ENCODE peak calls at places on chromosomes 4 and X, in four cellular contexts. L is K562, X is WTC11, P is HepG2. V is an unnamed sample.

GRCh38 chrX:8987672-8988250 is 46.2 kb downstream of the FAM9B start:
- DNase-seq in L (no peak), X (no peak), P (no peak), V (no peak)

GRCh38 chrX:19382500-19383145 is 38.9 kb downstream of the PDHA1 start:
- DNase-seq in L (peak), X (peak), P (peak), V (peak)

GRCh38 chr4:5927116-5927515 is 34.2 kb upstream of the CRMP1 start:
- DNase-seq in L (no peak), X (no peak), P (no peak), V (no peak)

GRCh38 chr4:113434247-113434587 is 327.3 kb downstream of the CAMK2D start:
- DNase-seq in L (no peak), X (no peak), P (peak), V (no peak)

GRCh38 chrX:53422915-53423268 is 219 bp downstream of the RIBC1 start:
- DNase-seq in L (no peak), X (no peak), P (no peak), V (no peak)

GRCh38 chr4:44558206-44558605 is 93.2 kb downstream of the YIPF7 start:
- DNase-seq in L (no peak), X (no peak), P (no peak), V (no peak)

GRCh38 chrX:120144178-120144844 is 14.1 kb upstream of the RHOXF2 start:
- DNase-seq in L (peak), X (peak), P (no peak), V (no peak)

GRCh38 chrX:13471269-13471668 is 98.1 kb upstream of the EGFL6 start:
- DNase-seq in L (no peak), X (peak), P (no peak), V (no peak)

GRCh38 chr4:159370316-159370715 is 267.4 kb downstream of the RAPGEF2 start:
- DNase-seq in L (no peak), X (no peak), P (no peak), V (no peak)

GRCh38 chrX:17679820-17680219 is 57.5 kb upstream of the SCML1 start:
- DNase-seq in L (no peak), X (no peak), P (no peak), V (no peak)

GRCh38 chrX:10045327-10046000 is 78.3 kb downstream of the CLDN34 start:
- DNase-seq in L (no peak), X (no peak), P (no peak), V (no peak)

GRCh38 chrX:104750146-104750699 is 184.2 kb downstream of the IL1RAPL2 start:
- DNase-seq in L (no peak), X (no peak), P (no peak), V (no peak)

GRCh38 chr4:159390648-159391047 is 287.8 kb downstream of the RAPGEF2 start:
- DNase-seq in L (no peak), X (no peak), P (peak), V (no peak)

GRCh38 chr4:165289429-165289785 is 38.1 kb upstream of the MSMO1 start:
- DNase-seq in L (no peak), X (no peak), P (no peak), V (no peak)

GRCh38 chrX:12065251-12065650 is 73.0 kb upstream of the FRMPD4 start:
- DNase-seq in L (no peak), X (peak), P (no peak), V (peak)

GRCh38 chr4:189124149-189124758 is 816.4 kb upstream of the FRG1 start:
- DNase-seq in L (no peak), X (peak), P (peak), V (peak)

GRCh38 chrX:71911731-71912050 is 1.0 kb downstream of the NHSL2 start:
- DNase-seq in L (no peak), X (no peak), P (no peak), V (no peak)

GRCh38 chrX:71910526-71911022 is at the start of gene NHSL2:
- DNase-seq in L (no peak), X (peak), P (no peak), V (peak)

GRCh38 chrX:71911023-71911730 is 532 bp downstream of the NHSL2 start:
- DNase-seq in L (no peak), X (peak), P (no peak), V (peak)

GRCh38 chrX:71908387-71908786 is 2.3 kb upstream of the NHSL2 start:
- DNase-seq in L (no peak), X (no peak), P (no peak), V (no peak)

DNA sequence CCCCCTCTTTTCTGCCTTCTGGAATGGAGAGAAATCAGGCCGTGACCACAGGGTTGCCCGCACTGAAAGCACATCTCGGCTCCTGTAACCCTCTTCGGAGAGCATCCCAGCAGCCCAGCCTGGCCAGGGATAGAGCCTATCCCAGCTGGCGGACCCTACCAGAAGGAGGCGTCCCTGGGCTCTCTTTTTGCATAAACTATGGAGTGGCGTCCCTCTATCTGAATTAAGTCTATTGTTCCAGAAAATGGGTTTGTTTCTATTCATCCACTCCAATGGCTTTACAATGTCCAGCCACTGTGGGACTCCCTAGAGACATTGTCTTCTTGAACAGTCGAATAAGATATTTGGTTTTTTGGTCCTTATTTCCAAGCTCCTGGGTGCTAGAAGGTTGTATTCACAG is 689 bp upstream of the NHSL2 start:
- DNase-seq in L (no peak), X (peak), P (no peak), V (peak)
- TF ChIP-seq ELF4 in L (no peak), X (no peak), P (no peak), V (no peak)

GRCh38 chrX:350534-351321 is 32.1 kb upstream of the GTPBP6 start:
- DNase-seq in L (no peak), X (no peak), P (no peak), V (no peak)
- TF ChIP-seq ELF4 in L (no peak), X (no peak), P (no peak), V (no peak)

DNA sequence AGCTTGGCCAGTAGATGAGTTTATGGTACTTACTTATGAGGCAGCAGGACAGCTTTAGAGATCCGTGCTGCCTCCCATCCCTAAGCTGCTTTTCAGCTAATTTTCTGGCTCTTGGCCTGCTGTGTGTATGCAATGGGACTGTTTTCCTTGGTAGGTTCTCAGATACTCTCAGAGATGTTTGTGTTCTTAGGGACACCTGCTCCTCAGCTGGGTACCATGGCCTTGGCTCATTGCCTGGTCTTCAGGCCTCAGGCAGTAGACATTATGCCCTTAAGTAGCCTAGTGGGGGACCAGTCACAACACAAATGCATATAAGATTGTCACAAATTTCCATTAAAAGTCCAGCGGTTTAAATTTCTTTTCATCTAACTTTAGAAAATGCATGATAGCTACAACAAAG is 688.0 kb downstream of the PCDH7 start:
- DNase-seq in L (no peak), X (no peak), P (no peak), V (no peak)
- TF ChIP-seq ELF4 in L (no peak), X (no peak), P (no peak), V (no peak)

GRCh38 chr4:87527446-87528240 is 1.5 kb downstream of the SPARCL1 start:
- DNase-seq in L (no peak), X (no peak), P (no peak), V (no peak)

GRCh38 chr4:87525636-87526035 is 3.5 kb downstream of the SPARCL1 start:
- DNase-seq in L (no peak), X (no peak), P (no peak), V (no peak)

GRCh38 chr4:87532109-87532508 is 2.9 kb upstream of the SPARCL1 start:
- DNase-seq in L (no peak), X (no peak), P (no peak), V (no peak)

GRCh38 chr4:87530868-87531267 is 1.7 kb upstream of the SPARCL1 start:
- DNase-seq in L (no peak), X (no peak), P (no peak), V (no peak)

DNA sequence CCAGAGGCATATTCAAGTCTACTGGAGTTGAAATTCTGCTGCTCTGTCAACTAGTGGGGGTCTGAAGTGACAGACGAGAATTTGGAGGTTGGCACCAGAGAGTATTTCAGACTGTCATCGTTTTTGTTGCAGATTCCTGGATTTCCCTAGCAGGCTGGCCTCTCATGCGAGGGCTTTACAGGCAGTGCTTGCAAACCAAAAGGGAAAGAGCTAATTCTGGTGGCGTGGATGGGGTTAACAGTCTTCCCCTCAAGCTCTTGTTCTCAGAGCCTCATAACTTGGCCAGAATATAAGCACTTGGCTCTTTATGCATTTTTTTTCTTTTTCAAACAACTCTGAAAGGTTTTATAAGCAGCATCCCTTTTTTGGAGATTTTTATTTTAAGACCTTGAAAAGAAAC is at the start of gene SPARCL1:
- DNase-seq in L (no peak), X (no peak), P (no peak), V (no peak)
- TF ChIP-seq ELF4 in L (no peak), X (no peak), P (no peak), V (no peak)

DNA sequence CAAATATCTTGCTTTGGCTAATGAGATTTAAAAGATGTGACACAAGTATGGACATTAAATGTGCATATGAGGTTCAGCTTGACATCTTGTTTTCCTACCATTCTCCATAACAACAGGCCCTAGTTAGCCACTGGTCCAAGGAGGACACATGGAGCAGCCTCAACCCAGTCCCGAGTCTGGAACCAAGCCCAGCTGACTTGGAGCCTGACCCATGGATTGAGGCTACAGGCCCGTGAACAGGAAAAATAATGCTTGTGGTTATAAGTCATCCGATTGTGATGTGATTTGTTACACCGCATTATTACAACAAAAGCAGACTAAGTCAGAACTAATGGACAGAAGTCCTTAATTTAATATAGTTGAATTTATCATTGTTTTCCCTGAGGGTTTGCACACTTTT is 123.2 kb upstream of the BANK1 start:
- DNase-seq in L (no peak), X (no peak), P (no peak), V (no peak)
- TF ChIP-seq ELF4 in L (no peak), X (no peak), P (no peak), V (no peak)

DNA sequence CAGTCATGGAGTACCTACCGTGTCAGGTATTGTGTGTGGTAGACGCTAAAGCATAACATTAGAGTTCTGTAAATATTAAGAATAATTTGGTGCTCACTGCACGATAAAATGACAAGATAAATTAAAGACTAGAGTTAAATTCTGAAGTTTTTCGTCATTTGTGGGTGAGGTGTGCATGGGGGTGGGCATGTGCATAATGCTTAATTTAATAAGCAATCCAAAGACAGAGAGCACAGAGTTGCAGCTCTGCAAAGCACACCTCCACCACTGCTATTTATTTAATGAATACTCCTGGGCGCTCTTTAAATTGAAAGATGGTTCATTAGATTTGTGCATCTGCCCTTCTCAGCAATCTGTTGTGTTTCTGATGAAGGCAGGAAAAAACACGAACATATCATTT is 62.6 kb downstream of the GATB start:
- DNase-seq in L (no peak), X (no peak), P (no peak), V (no peak)
- TF ChIP-seq ELF4 in L (no peak), X (no peak), P (no peak), V (no peak)

V was measured in HEK293T.